ENCODE peak calls at places on chromosomes 6 and 20, in four cellular contexts. S, L, B and V are unnamed samples.

GRCh38 chr6:75489025-75489424 is 4.6 kb downstream of the FILIP1 start:
- DNase-seq in L (no peak), B (no peak), S (no peak), V (no peak)

GRCh38 chr20:39112196-39112743 is 150.1 kb downstream of the DHX35 start:
- DNase-seq in B (no peak), L (no peak), S (no peak), V (no peak)

GRCh38 chr20:3188823-3189413 is 15.6 kb downstream of the DDRGK1 start:
- DNase-seq in S (no peak), B (no peak), L (no peak), V (no peak)

GRCh38 chr20:51554538-51555165 is 12.1 kb upstream of the NFATC2 start:
- DNase-seq in S (no peak), L (no peak), B (peak), V (no peak)

GRCh38 chr6:151772436-151772835 is 35.0 kb upstream of the ESR1 start:
- DNase-seq in L (no peak), S (no peak), B (no peak), V (no peak)

GRCh38 chr20:61499859-61500258 is 247.8 kb downstream of the CDH4 start:
- DNase-seq in S (no peak), L (no peak), B (no peak), V (no peak)

GRCh38 chr6:144149894-144150672 is at the start of gene STX11:
- DNase-seq in B (peak), S (peak), L (peak), V (peak)

GRCh38 chr20:34863421-34863965 is 9.2 kb downstream of the GGT7 start:
- DNase-seq in B (peak), S (no peak), L (peak), V (no peak)

GRCh38 chr6:16318538-16318937 is 80.2 kb downstream of the GMPR start:
- DNase-seq in B (peak), S (peak), L (no peak), V (no peak)

GRCh38 chr6:4776967-4777925 is 1.0 kb downstream of the CDYL start:
- DNase-seq in S (no peak), L (no peak), B (peak), V (peak)

GRCh38 chr20:33783818-33784217 is 27.3 kb upstream of the CHMP4B start:
- DNase-seq in L (no peak), B (no peak), S (no peak), V (no peak)

GRCh38 chr6:67877288-67877687 is 757.8 kb upstream of the ADGRB3 start:
- DNase-seq in S (no peak), L (no peak), B (no peak), V (no peak)